ENCODE peak calls at places on chromosomes 3 and 15, in five cellular contexts. S, K, F, R and L are unnamed samples.

GRCh38 chr3:149371001-149371722 is 6.3 kb downstream of the TM4SF1 start:
- DNase-seq in F (no peak), S (no peak), R (no peak), K (no peak), L (no peak)

GRCh38 chr3:186824430-186825139 is 17.9 kb upstream of the ADIPOQ start:
- DNase-seq in R (no peak), K (no peak), F (peak; percentile 49), S (no peak), L (no peak)

GRCh38 chr15:66293419-66294156 is at the start of gene DIS3L:
- DNase-seq in S (no peak), R (peak; percentile 71), F (peak; percentile 88), K (peak; percentile 48), L (peak; percentile 89)

GRCh38 chr3:177679568-177680441 is 482.5 kb upstream of the TBL1XR1 start:
- DNase-seq in K (no peak), F (peak; percentile 54), R (peak; percentile 12), S (peak; percentile 37), L (peak; percentile 60)

GRCh38 chr3:139309046-139309660 is 34.7 kb upstream of the MRPS22 start:
- DNase-seq in K (no peak), S (no peak), F (no peak), R (no peak), L (no peak)

GRCh38 chr3:123652346-123652984 is 67.6 kb upstream of the HACD2 start:
- DNase-seq in S (peak; percentile 30), R (peak; percentile 84), K (peak; percentile 65), F (peak; percentile 89), L (peak; percentile 64)

GRCh38 chr3:195394024-195394423 is 48.8 kb downstream of the ACAP2 start:
- DNase-seq in R (no peak), F (no peak), S (no peak), K (no peak), L (no peak)

GRCh38 chr3:197216169-197216860 is 82.1 kb downstream of the DLG1 start:
- DNase-seq in F (no peak), S (peak; percentile 25), R (no peak), K (no peak), L (no peak)

GRCh38 chr3:184354121-184354728 is 7.2 kb downstream of the CLCN2 start:
- DNase-seq in S (no peak), K (no peak), R (peak; percentile 62), F (peak; percentile 51), L (peak; percentile 75)

GRCh38 chr15:66284276-66284675 is 9.1 kb upstream of the DIS3L start:
- DNase-seq in R (no peak), K (no peak), S (no peak), F (no peak), L (no peak)